ENCODE peak calls at places on chromosomes 3 and 15, in six cellular contexts. One of them, this sample, is unnamed.

GRCh38 chr15:89767411-89767915 is 8.7 kb upstream of the MESP2 start:
- ATAC-seq in left cardiac atrium: no peak
- ATAC-seq in aorta: no peak
- ATAC-seq in heart right ventricle: no peak
- ATAC-seq in naive thymus-derived CD4-positive, alpha-beta T cell: no peak
- ATAC-seq in foreskin keratinocyte: no peak
- ATAC-seq in this sample: no peak

GRCh38 chr15:76259392-76259791 is 51.9 kb downstream of the ETFA start:
- ATAC-seq in foreskin keratinocyte: no peak
- ATAC-seq in aorta: peak; percentile 11
- ATAC-seq in naive thymus-derived CD4-positive, alpha-beta T cell: no peak
- ATAC-seq in left cardiac atrium: no peak
- ATAC-seq in heart right ventricle: no peak
- ATAC-seq in this sample: no peak

GRCh38 chr3:16807981-16808380 is 76.8 kb upstream of the PLCL2 start:
- ATAC-seq in left cardiac atrium: no peak
- ATAC-seq in aorta: no peak
- ATAC-seq in naive thymus-derived CD4-positive, alpha-beta T cell: no peak
- ATAC-seq in heart right ventricle: no peak
- ATAC-seq in foreskin keratinocyte: no peak
- ATAC-seq in this sample: no peak

GRCh38 chr3:189507856-189508255 is 123.3 kb upstream of the TP63 start:
- ATAC-seq in naive thymus-derived CD4-positive, alpha-beta T cell: no peak
- ATAC-seq in left cardiac atrium: no peak
- ATAC-seq in aorta: no peak
- ATAC-seq in heart right ventricle: no peak
- ATAC-seq in foreskin keratinocyte: no peak
- ATAC-seq in this sample: no peak

GRCh38 chr3:114644372-114644771 is 350.5 kb downstream of the TIGIT start:
- ATAC-seq in left cardiac atrium: no peak
- ATAC-seq in naive thymus-derived CD4-positive, alpha-beta T cell: no peak
- ATAC-seq in aorta: no peak
- ATAC-seq in foreskin keratinocyte: peak; percentile 60
- ATAC-seq in heart right ventricle: no peak
- ATAC-seq in this sample: no peak

GRCh38 chr15:59794229-59794886 is 105.2 kb upstream of the BNIP2 start:
- ATAC-seq in naive thymus-derived CD4-positive, alpha-beta T cell: peak; percentile 40
- ATAC-seq in foreskin keratinocyte: no peak
- ATAC-seq in left cardiac atrium: no peak
- ATAC-seq in heart right ventricle: no peak
- ATAC-seq in aorta: no peak
- ATAC-seq in this sample: no peak

GRCh38 chr3:10975695-10976234 is 16.8 kb upstream of the SLC6A1 start:
- ATAC-seq in heart right ventricle: no peak
- ATAC-seq in left cardiac atrium: no peak
- ATAC-seq in foreskin keratinocyte: peak; percentile 69
- ATAC-seq in aorta: no peak
- ATAC-seq in naive thymus-derived CD4-positive, alpha-beta T cell: no peak
- ATAC-seq in this sample: no peak

GRCh38 chr3:69499899-69500316 is 114.0 kb upstream of the FRMD4B start:
- ATAC-seq in aorta: peak; percentile 59
- ATAC-seq in heart right ventricle: peak; percentile 81
- ATAC-seq in naive thymus-derived CD4-positive, alpha-beta T cell: no peak
- ATAC-seq in left cardiac atrium: peak; percentile 93
- ATAC-seq in foreskin keratinocyte: no peak
- ATAC-seq in this sample: no peak

GRCh38 chr3:53493997-53494791 is at the start of gene CACNA1D:
- ATAC-seq in naive thymus-derived CD4-positive, alpha-beta T cell: no peak
- ATAC-seq in aorta: no peak
- ATAC-seq in left cardiac atrium: peak; percentile 25
- ATAC-seq in foreskin keratinocyte: peak; percentile 86
- ATAC-seq in heart right ventricle: peak; percentile 16
- ATAC-seq in this sample: no peak

GRCh38 chr3:128409621-128410581 is 56.8 kb downstream of the DNAJB8 start:
- ATAC-seq in naive thymus-derived CD4-positive, alpha-beta T cell: no peak
- ATAC-seq in aorta: no peak
- ATAC-seq in left cardiac atrium: no peak
- ATAC-seq in heart right ventricle: no peak
- ATAC-seq in foreskin keratinocyte: no peak
- ATAC-seq in this sample: no peak

GRCh38 chr3:101687142-101687931 is 819 bp upstream of the RPL24 start:
- ATAC-seq in naive thymus-derived CD4-positive, alpha-beta T cell: no peak
- ATAC-seq in heart right ventricle: no peak
- ATAC-seq in left cardiac atrium: no peak
- ATAC-seq in foreskin keratinocyte: peak; percentile 51
- ATAC-seq in aorta: peak; percentile 3
- ATAC-seq in this sample: peak; percentile 39

GRCh38 chr3:196340466-196340865 is 2.3 kb upstream of the TM4SF19 start:
- ATAC-seq in foreskin keratinocyte: no peak
- ATAC-seq in left cardiac atrium: no peak
- ATAC-seq in aorta: no peak
- ATAC-seq in heart right ventricle: no peak
- ATAC-seq in naive thymus-derived CD4-positive, alpha-beta T cell: no peak
- ATAC-seq in this sample: no peak

GRCh38 chr3:194204036-194204792 is 68.3 kb downstream of the HES1 start:
- ATAC-seq in naive thymus-derived CD4-positive, alpha-beta T cell: peak; percentile 52
- ATAC-seq in aorta: no peak
- ATAC-seq in left cardiac atrium: no peak
- ATAC-seq in foreskin keratinocyte: peak; percentile 38
- ATAC-seq in heart right ventricle: peak; percentile 30
- ATAC-seq in this sample: no peak

GRCh38 chr3:159978353-159978752 is 10.3 kb upstream of the IL12A start:
- ATAC-seq in naive thymus-derived CD4-positive, alpha-beta T cell: no peak
- ATAC-seq in left cardiac atrium: peak; percentile 76
- ATAC-seq in aorta: no peak
- ATAC-seq in foreskin keratinocyte: no peak
- ATAC-seq in heart right ventricle: peak; percentile 91
- ATAC-seq in this sample: no peak

GRCh38 chr3:28575100-28575747 is 226.6 kb upstream of the AZI2 start:
- ATAC-seq in left cardiac atrium: peak; percentile 63
- ATAC-seq in heart right ventricle: peak; percentile 53
- ATAC-seq in foreskin keratinocyte: peak; percentile 44
- ATAC-seq in naive thymus-derived CD4-positive, alpha-beta T cell: no peak
- ATAC-seq in aorta: peak; percentile 66
- ATAC-seq in this sample: peak; percentile 54

GRCh38 chr3:79250746-79251145 is 517.1 kb downstream of the ROBO1 start:
- ATAC-seq in aorta: no peak
- ATAC-seq in foreskin keratinocyte: no peak
- ATAC-seq in naive thymus-derived CD4-positive, alpha-beta T cell: no peak
- ATAC-seq in left cardiac atrium: no peak
- ATAC-seq in heart right ventricle: no peak
- ATAC-seq in this sample: no peak

GRCh38 chr3:181916018-181916417 is 204.3 kb downstream of the SOX2 start:
- ATAC-seq in aorta: no peak
- ATAC-seq in naive thymus-derived CD4-positive, alpha-beta T cell: no peak
- ATAC-seq in heart right ventricle: no peak
- ATAC-seq in foreskin keratinocyte: peak; percentile 14
- ATAC-seq in left cardiac atrium: no peak
- ATAC-seq in this sample: no peak

GRCh38 chr3:127134887-127135240 is 58.1 kb upstream of the PRR23E start:
- ATAC-seq in heart right ventricle: no peak
- ATAC-seq in left cardiac atrium: no peak
- ATAC-seq in foreskin keratinocyte: peak; percentile 34
- ATAC-seq in naive thymus-derived CD4-positive, alpha-beta T cell: no peak
- ATAC-seq in aorta: no peak
- ATAC-seq in this sample: no peak

GRCh38 chr15:70516408-70517193 is 246.8 kb downstream of the UACA start:
- ATAC-seq in foreskin keratinocyte: no peak
- ATAC-seq in heart right ventricle: no peak
- ATAC-seq in aorta: no peak
- ATAC-seq in naive thymus-derived CD4-positive, alpha-beta T cell: no peak
- ATAC-seq in left cardiac atrium: no peak
- ATAC-seq in this sample: no peak

GRCh38 chr15:36579792-36580431 is 486 bp downstream of the CDIN1 start:
- ATAC-seq in foreskin keratinocyte: peak; percentile 43
- ATAC-seq in aorta: peak; percentile 75
- ATAC-seq in heart right ventricle: peak; percentile 19
- ATAC-seq in naive thymus-derived CD4-positive, alpha-beta T cell: peak; percentile 23
- ATAC-seq in left cardiac atrium: peak; percentile 25
- ATAC-seq in this sample: peak; percentile 66

GRCh38 chr3:171504376-171504775 is 44.2 kb upstream of the TNIK start:
- ATAC-seq in naive thymus-derived CD4-positive, alpha-beta T cell: no peak
- ATAC-seq in heart right ventricle: no peak
- ATAC-seq in left cardiac atrium: no peak
- ATAC-seq in foreskin keratinocyte: no peak
- ATAC-seq in aorta: no peak
- ATAC-seq in this sample: no peak

GRCh38 chr15:28165791-28166190 is 66.7 kb upstream of the OCA2 start:
- ATAC-seq in naive thymus-derived CD4-positive, alpha-beta T cell: no peak
- ATAC-seq in foreskin keratinocyte: no peak
- ATAC-seq in heart right ventricle: no peak
- ATAC-seq in aorta: no peak
- ATAC-seq in left cardiac atrium: no peak
- ATAC-seq in this sample: no peak